ENCODE peak calls at places on chromosome 5, in six cellular contexts. W, G, N, B, H and L are unnamed samples.

GRCh38 chr5:132439521-132440206 is 50.9 kb downstream of the IRF1 start:
- DNase-seq in W (no peak), G (no peak), N (no peak), B (no peak), H (no peak), L (no peak)

GRCh38 chr5:166285385-166285784 is 2006.1 kb upstream of the WWC1 start:
- DNase-seq in W (no peak), G (no peak), N (no peak), B (no peak), H (no peak), L (no peak)

GRCh38 chr5:174307656-174308271 is 262.3 kb downstream of the NSG2 start:
- DNase-seq in W (no peak), G (no peak), N (no peak), B (no peak), H (no peak), L (no peak)

GRCh38 chr5:36657563-36657995 is 51.2 kb downstream of the SLC1A3 start:
- DNase-seq in W (peak), G (no peak), N (no peak), B (no peak), H (no peak), L (peak)

GRCh38 chr5:68749648-68750047 is 344.2 kb upstream of the SLC30A5 start:
- DNase-seq in W (no peak), G (no peak), N (no peak), B (no peak), H (no peak), L (no peak)

GRCh38 chr5:67989457-67989856 is 226.1 kb upstream of the PIK3R1 start:
- DNase-seq in W (no peak), G (no peak), N (no peak), B (no peak), H (no peak), L (no peak)

GRCh38 chr5:82772281-82772680 is 304.9 kb downstream of the TMEM167A start:
- DNase-seq in W (no peak), G (no peak), N (no peak), B (no peak), H (no peak), L (no peak)

GRCh38 chr5:10625700-10626472 is 62.0 kb downstream of the ANKRD33B start:
- DNase-seq in W (no peak), G (no peak), N (no peak), B (no peak), H (no peak), L (no peak)

GRCh38 chr5:180596668-180597231 is 5.5 kb upstream of the SCGB3A1 start:
- DNase-seq in W (no peak), G (no peak), N (peak), B (no peak), H (no peak), L (no peak)

GRCh38 chr5:53166101-53166500 is 56.5 kb upstream of the MOCS2 start:
- DNase-seq in W (no peak), G (no peak), N (no peak), B (no peak), H (no peak), L (no peak)

GRCh38 chr5:140977003-140977402 is 10.7 kb downstream of the PCDHAC2 start:
- DNase-seq in W (no peak), G (no peak), N (no peak), B (no peak), H (no peak), L (no peak)

GRCh38 chr5:167440846-167441245 is 850.6 kb upstream of the WWC1 start:
- DNase-seq in W (no peak), G (no peak), N (no peak), B (no peak), H (no peak), L (no peak)

GRCh38 chr5:132422720-132423442 is 53.4 kb downstream of the SLC22A5 start:
- DNase-seq in W (peak), G (no peak), N (no peak), B (no peak), H (peak), L (peak)

GRCh38 chr5:154519375-154519774 is 41.3 kb upstream of the HAND1 start:
- DNase-seq in W (no peak), G (no peak), N (no peak), B (no peak), H (no peak), L (no peak)

GRCh38 chr5:143153332-143154119 is 250.0 kb downstream of the NR3C1 start:
- DNase-seq in W (no peak), G (no peak), N (no peak), B (no peak), H (no peak), L (no peak)

GRCh38 chr5:59720063-59720462 is 173.5 kb downstream of the PDE4D start:
- DNase-seq in W (no peak), G (no peak), N (no peak), B (no peak), H (no peak), L (no peak)

GRCh38 chr5:174159327-174160247 is 114.1 kb downstream of the NSG2 start:
- DNase-seq in W (no peak), G (no peak), N (no peak), B (peak), H (peak), L (no peak)

GRCh38 chr5:95959051-95959963 is 2.3 kb downstream of the ELL2 start:
- DNase-seq in W (peak), G (no peak), N (no peak), B (no peak), H (peak), L (no peak)

GRCh38 chr5:179733764-179734126 is 1.1 kb downstream of the MAML1 start:
- DNase-seq in W (no peak), G (no peak), N (no peak), B (no peak), H (no peak), L (no peak)

GRCh38 chr5:174119386-174119785 is 73.9 kb downstream of the NSG2 start:
- DNase-seq in W (no peak), G (no peak), N (no peak), B (no peak), H (no peak), L (no peak)

GRCh38 chr5:173782671-173783101 is 105.5 kb upstream of the CPEB4 start:
- DNase-seq in W (no peak), G (no peak), N (no peak), B (no peak), H (peak), L (no peak)

GRCh38 chr5:160959804-160960203 is 107.8 kb upstream of the ATP10B start:
- DNase-seq in W (no peak), G (peak), N (no peak), B (no peak), H (no peak), L (no peak)

GRCh38 chr5:64838803-64839202 is 70.1 kb downstream of the CWC27 start:
- DNase-seq in W (no peak), G (no peak), N (no peak), B (no peak), H (no peak), L (no peak)

GRCh38 chr5:1753490-1753889 is 46.1 kb downstream of the MRPL36 start:
- DNase-seq in W (no peak), G (no peak), N (no peak), B (no peak), H (no peak), L (no peak)

GRCh38 chr5:120765189-120765588 is 301.1 kb downstream of the PRR16 start:
- DNase-seq in W (no peak), G (no peak), N (no peak), B (no peak), H (no peak), L (no peak)

GRCh38 chr5:107817951-107818350 is 147.2 kb upstream of the EFNA5 start:
- DNase-seq in W (no peak), G (no peak), N (no peak), B (no peak), H (no peak), L (no peak)

DNA sequence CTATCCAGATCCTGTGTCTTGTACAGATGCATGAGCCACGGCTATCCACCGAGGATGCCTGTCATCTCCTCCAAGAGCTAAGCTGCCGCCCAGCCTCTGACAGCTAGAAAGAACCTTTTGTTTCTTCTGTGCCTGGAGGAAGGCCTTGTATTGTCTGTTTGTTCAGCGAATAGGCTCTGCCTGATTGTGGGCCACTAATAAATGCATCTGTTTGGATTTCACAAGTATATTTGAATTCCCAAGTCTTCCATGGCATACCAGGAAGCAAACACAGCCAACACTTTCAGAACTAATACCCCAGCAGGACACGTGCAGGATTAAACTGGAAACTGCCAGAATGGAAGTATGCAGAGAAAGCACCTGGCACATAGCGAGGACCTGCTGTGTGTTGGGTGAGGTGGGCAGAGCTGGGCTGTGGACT is 92.7 kb upstream of the NEURL1B start:
- DNase-seq in W (no peak), G (no peak), N (no peak), B (no peak), H (no peak), L (no peak)
- H3K27ac ChIP-seq in W (no peak), G (no peak), N (no peak), B (no peak), H (no peak), L (no peak)

GRCh38 chr5:150258126-150258525 is 31.4 kb downstream of the CAMK2A start:
- DNase-seq in W (no peak), G (no peak), N (no peak), B (no peak), H (no peak), L (no peak)

GRCh38 chr5:150255659-150256415 is 33.7 kb downstream of the CAMK2A start:
- DNase-seq in W (peak), G (no peak), N (peak), B (no peak), H (no peak), L (no peak)

GRCh38 chr5:150254363-150255154 is 35.0 kb downstream of the CAMK2A start:
- DNase-seq in W (peak), G (no peak), N (no peak), B (no peak), H (no peak), L (no peak)

GRCh38 chr5:150257424-150257823 is 32.1 kb downstream of the CAMK2A start:
- DNase-seq in W (no peak), G (no peak), N (no peak), B (no peak), H (no peak), L (no peak)

DNA sequence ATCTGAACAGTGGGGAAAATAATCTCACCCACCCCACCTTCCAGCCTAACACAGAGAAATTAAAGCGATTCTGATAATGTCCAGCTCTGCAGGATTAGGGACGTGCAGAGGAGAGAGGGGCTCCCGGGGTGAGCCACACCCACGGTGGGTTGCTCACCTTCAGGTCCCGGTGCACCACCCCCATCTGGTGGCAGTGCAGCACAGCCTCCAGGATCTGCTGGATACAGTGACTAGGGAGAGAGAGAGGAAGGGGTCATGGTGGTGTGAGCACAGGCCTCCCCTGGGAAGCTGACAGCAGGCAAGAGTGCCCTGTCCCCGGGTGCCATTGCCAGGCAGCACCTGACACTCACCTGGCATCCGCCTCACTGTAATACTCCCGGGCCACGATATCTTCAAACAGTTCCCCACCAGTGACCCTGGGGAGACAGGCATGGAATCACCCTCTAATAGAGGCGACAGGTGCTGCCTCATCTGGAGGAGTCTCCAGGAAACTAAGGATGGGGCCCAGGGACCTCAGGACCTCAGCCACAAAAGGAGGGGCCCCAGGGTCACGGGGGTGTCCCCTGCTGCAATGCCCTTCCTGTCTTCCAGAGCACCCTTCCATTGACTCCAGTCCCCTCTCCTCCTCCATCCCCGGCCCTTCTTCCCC is 33.0 kb downstream of the CAMK2A start:
- DNase-seq in W (peak), G (no peak), N (peak), B (no peak), H (peak), L (no peak)
- TF ChIP-seq GABPA in W (no peak), G (no peak), N (no peak), B (peak), H (no peak), L (no peak)

DNA sequence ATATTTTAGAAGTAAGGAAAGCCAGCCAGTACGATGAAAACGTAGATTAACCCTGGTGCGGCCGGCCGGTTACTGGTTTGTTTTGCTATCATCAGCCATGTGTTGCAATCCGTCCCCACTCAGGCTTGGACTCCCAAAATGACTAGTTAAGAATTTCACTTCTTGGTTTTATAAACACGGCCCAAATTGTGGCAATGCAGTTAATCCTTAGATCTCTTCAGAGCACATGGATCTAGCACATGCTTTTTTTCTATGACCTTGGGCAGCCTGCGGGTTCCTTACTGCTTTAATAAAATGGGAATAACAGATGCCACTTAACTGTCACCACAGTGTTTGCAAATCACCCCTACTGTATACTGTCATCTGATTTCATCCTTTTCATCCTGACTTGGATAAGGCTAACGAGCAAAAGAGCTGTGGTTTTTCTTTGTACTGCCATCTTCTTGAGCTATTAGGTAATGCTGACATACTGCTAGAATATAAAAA is 1.5 kb downstream of the NDFIP1 start:
- DNase-seq in W (peak), G (peak), N (peak), B (no peak), H (peak), L (no peak)
- H3K27ac ChIP-seq in W (no peak), G (no peak), N (peak), B (no peak), H (peak), L (peak)

DNA sequence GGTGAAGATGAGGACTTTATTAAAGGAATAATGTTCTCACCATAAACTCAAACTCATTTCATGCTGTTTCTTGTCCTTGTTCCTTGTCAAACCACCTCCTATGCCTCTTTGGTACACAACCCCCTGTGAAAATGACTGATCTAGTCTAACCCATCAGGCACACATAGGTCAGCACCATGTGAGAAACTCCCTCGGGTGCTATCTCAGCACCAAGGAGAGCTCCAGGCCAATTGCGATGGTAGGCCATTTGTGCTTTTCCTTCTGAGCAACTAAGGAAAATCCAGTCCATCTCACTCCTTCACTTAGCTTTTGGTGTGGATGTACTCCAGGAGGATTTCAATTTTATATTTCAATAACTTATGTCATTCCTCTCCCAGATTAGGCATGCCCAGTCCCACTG is 199.8 kb downstream of the ZNF608 start:
- DNase-seq in W (no peak), G (no peak), N (no peak), B (no peak), H (peak), L (no peak)
- TF ChIP-seq GABPA in W (no peak), G (no peak), N (no peak), B (no peak), H (no peak), L (no peak)

GRCh38 chr5:147485814-147486213 is 24.1 kb downstream of the DPYSL3 start:
- DNase-seq in W (no peak), G (no peak), N (no peak), B (no peak), H (no peak), L (no peak)
- H3K27ac ChIP-seq in W (no peak), G (no peak), N (peak), B (no peak), H (no peak), L (no peak)

GRCh38 chr5:118314936-118315335 is 673.4 kb downstream of the DTWD2 start:
- DNase-seq in W (no peak), G (no peak), N (no peak), B (no peak), H (no peak), L (no peak)
- TF ChIP-seq GABPA in W (no peak), G (no peak), N (no peak), B (no peak), H (no peak), L (no peak)

GRCh38 chr5:139386039-139386438 is 2.9 kb upstream of the SLC23A1 start:
- DNase-seq in W (no peak), G (no peak), N (no peak), B (no peak), H (no peak), L (peak)
- H3K27ac ChIP-seq in W (no peak), G (peak), N (no peak), B (no peak), H (no peak), L (peak)

GRCh38 chr5:78007232-78007631 is 231.1 kb upstream of the TBCA start:
- DNase-seq in W (no peak), G (no peak), N (no peak), B (no peak), H (no peak), L (no peak)

GRCh38 chr5:78005021-78005785 is 229.1 kb upstream of the TBCA start:
- DNase-seq in W (peak), G (no peak), N (no peak), B (no peak), H (no peak), L (no peak)

GRCh38 chr5:78006449-78006848 is 230.3 kb upstream of the TBCA start:
- DNase-seq in W (no peak), G (no peak), N (no peak), B (no peak), H (no peak), L (no peak)

GRCh38 chr5:78008356-78008967 is 232.3 kb upstream of the TBCA start:
- DNase-seq in W (peak), G (no peak), N (peak), B (no peak), H (peak), L (no peak)

GRCh38 chr5:78009937-78010527 is 233.9 kb upstream of the TBCA start:
- DNase-seq in W (no peak), G (no peak), N (no peak), B (no peak), H (no peak), L (no peak)
- TF ChIP-seq GABPA in W (no peak), G (no peak), N (no peak), B (no peak), H (no peak), L (no peak)

DNA sequence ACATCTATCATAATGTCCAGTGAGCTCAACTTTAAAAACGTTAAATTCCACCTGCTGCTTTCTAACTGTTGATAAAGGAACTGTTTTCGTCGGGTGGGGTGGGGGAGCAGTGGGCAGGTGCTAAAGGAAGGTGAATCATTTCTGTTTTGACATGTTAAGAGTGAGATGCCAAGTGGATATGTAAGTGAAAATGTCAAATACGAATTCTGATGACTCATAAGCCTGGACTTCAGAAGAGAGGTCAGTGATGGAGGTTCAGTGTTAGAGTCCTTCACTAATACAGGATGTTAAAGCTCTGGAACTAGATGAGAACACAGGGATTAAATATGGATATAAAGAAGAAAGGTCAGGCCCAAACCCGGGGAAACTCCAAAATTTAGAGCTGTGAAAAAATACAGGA is 617.9 kb upstream of the CTNND2 start:
- DNase-seq in W (no peak), G (no peak), N (no peak), B (no peak), H (no peak), L (no peak)
- H3K27ac ChIP-seq in W (no peak), G (no peak), N (no peak), B (no peak), H (no peak), L (no peak)